ENCODE peak calls at places on chromosomes 5 and 9, in nine cellular contexts. One of them, this sample, is unnamed.

GRCh38 chr5:105963856-105964255 is 1706.9 kb downstream of the EFNA5 start:
- DNase-seq in activated naive CD4-positive, alpha-beta T cell treated with anti-CD3 and anti-CD28 coated beads for 36 hours: no peak
- DNase-seq in heart left ventricle: no peak
- DNase-seq in NCI-H524: no peak
- DNase-seq in amygdala: no peak
- DNase-seq in cardiac septum: no peak
- DNase-seq in neural progenitor cell: no peak
- DNase-seq in NCI-H1436: no peak
- DNase-seq in posterior cingulate gyrus: no peak
- DNase-seq in this sample: no peak

GRCh38 chr5:110853267-110853666 is 114.5 kb downstream of the SLC25A46 start:
- DNase-seq in heart left ventricle: no peak
- DNase-seq in NCI-H524: no peak
- DNase-seq in amygdala: no peak
- DNase-seq in cardiac septum: no peak
- DNase-seq in neural progenitor cell: no peak
- DNase-seq in posterior cingulate gyrus: no peak
- DNase-seq in NCI-H1436: no peak
- DNase-seq in activated naive CD4-positive, alpha-beta T cell treated with anti-CD3 and anti-CD28 coated beads for 36 hours: no peak
- DNase-seq in this sample: no peak

GRCh38 chr5:137575847-137576246 is 76.7 kb upstream of the SPOCK1 start:
- DNase-seq in heart left ventricle: no peak
- DNase-seq in cardiac septum: no peak
- DNase-seq in NCI-H1436: no peak
- DNase-seq in amygdala: no peak
- DNase-seq in posterior cingulate gyrus: no peak
- DNase-seq in NCI-H524: no peak
- DNase-seq in activated naive CD4-positive, alpha-beta T cell treated with anti-CD3 and anti-CD28 coated beads for 36 hours: no peak
- DNase-seq in neural progenitor cell: no peak
- DNase-seq in this sample: no peak

GRCh38 chr9:97761066-97761598 is 64.0 kb upstream of the XPA start:
- DNase-seq in NCI-H1436: no peak
- DNase-seq in cardiac septum: peak; percentile 35
- DNase-seq in heart left ventricle: no peak
- DNase-seq in amygdala: no peak
- DNase-seq in neural progenitor cell: no peak
- DNase-seq in activated naive CD4-positive, alpha-beta T cell treated with anti-CD3 and anti-CD28 coated beads for 36 hours: no peak
- DNase-seq in posterior cingulate gyrus: no peak
- DNase-seq in NCI-H524: no peak
- DNase-seq in this sample: no peak

GRCh38 chr5:145775893-145776444 is 59.2 kb downstream of the PRELID2 start:
- DNase-seq in neural progenitor cell: no peak
- DNase-seq in heart left ventricle: no peak
- DNase-seq in NCI-H1436: no peak
- DNase-seq in amygdala: no peak
- DNase-seq in activated naive CD4-positive, alpha-beta T cell treated with anti-CD3 and anti-CD28 coated beads for 36 hours: no peak
- DNase-seq in NCI-H524: no peak
- DNase-seq in cardiac septum: no peak
- DNase-seq in posterior cingulate gyrus: no peak
- DNase-seq in this sample: no peak

GRCh38 chr5:135458921-135459331 is 6.8 kb upstream of the TIFAB start:
- DNase-seq in NCI-H1436: no peak
- DNase-seq in activated naive CD4-positive, alpha-beta T cell treated with anti-CD3 and anti-CD28 coated beads for 36 hours: no peak
- DNase-seq in cardiac septum: no peak
- DNase-seq in NCI-H524: no peak
- DNase-seq in neural progenitor cell: no peak
- DNase-seq in amygdala: no peak
- DNase-seq in heart left ventricle: no peak
- DNase-seq in posterior cingulate gyrus: no peak
- DNase-seq in this sample: no peak

GRCh38 chr9:93911871-93912554 is 43.1 kb downstream of the BARX1 start:
- DNase-seq in heart left ventricle: peak; percentile 41
- DNase-seq in posterior cingulate gyrus: no peak
- DNase-seq in cardiac septum: no peak
- DNase-seq in NCI-H524: no peak
- DNase-seq in activated naive CD4-positive, alpha-beta T cell treated with anti-CD3 and anti-CD28 coated beads for 36 hours: no peak
- DNase-seq in amygdala: no peak
- DNase-seq in neural progenitor cell: no peak
- DNase-seq in NCI-H1436: peak; percentile 10
- DNase-seq in this sample: peak; percentile 64

GRCh38 chr9:5644522-5644921 is 15.6 kb downstream of the RIC1 start:
- DNase-seq in posterior cingulate gyrus: no peak
- DNase-seq in amygdala: no peak
- DNase-seq in NCI-H524: no peak
- DNase-seq in cardiac septum: no peak
- DNase-seq in neural progenitor cell: no peak
- DNase-seq in heart left ventricle: no peak
- DNase-seq in NCI-H1436: no peak
- DNase-seq in activated naive CD4-positive, alpha-beta T cell treated with anti-CD3 and anti-CD28 coated beads for 36 hours: no peak
- DNase-seq in this sample: no peak

GRCh38 chr5:157362982-157363381 is 97.0 kb upstream of the NIPAL4 start:
- DNase-seq in heart left ventricle: no peak
- DNase-seq in activated naive CD4-positive, alpha-beta T cell treated with anti-CD3 and anti-CD28 coated beads for 36 hours: no peak
- DNase-seq in NCI-H1436: no peak
- DNase-seq in amygdala: no peak
- DNase-seq in posterior cingulate gyrus: no peak
- DNase-seq in cardiac septum: no peak
- DNase-seq in NCI-H524: no peak
- DNase-seq in neural progenitor cell: no peak
- DNase-seq in this sample: no peak

GRCh38 chr5:6826756-6827155 is 113.5 kb downstream of the TENT4A start:
- DNase-seq in amygdala: no peak
- DNase-seq in cardiac septum: no peak
- DNase-seq in NCI-H1436: no peak
- DNase-seq in NCI-H524: no peak
- DNase-seq in posterior cingulate gyrus: no peak
- DNase-seq in heart left ventricle: no peak
- DNase-seq in neural progenitor cell: no peak
- DNase-seq in activated naive CD4-positive, alpha-beta T cell treated with anti-CD3 and anti-CD28 coated beads for 36 hours: no peak
- DNase-seq in this sample: no peak

GRCh38 chr5:177094224-177095087 is 7.7 kb downstream of the FGFR4 start:
- DNase-seq in neural progenitor cell: peak; percentile 49
- DNase-seq in cardiac septum: no peak
- DNase-seq in posterior cingulate gyrus: no peak
- DNase-seq in NCI-H1436: no peak
- DNase-seq in NCI-H524: no peak
- DNase-seq in activated naive CD4-positive, alpha-beta T cell treated with anti-CD3 and anti-CD28 coated beads for 36 hours: no peak
- DNase-seq in heart left ventricle: peak; percentile 85
- DNase-seq in amygdala: no peak
- DNase-seq in this sample: no peak

GRCh38 chr9:128877852-128878251 is 3.9 kb downstream of the KYAT1 start:
- DNase-seq in cardiac septum: no peak
- DNase-seq in neural progenitor cell: no peak
- DNase-seq in heart left ventricle: no peak
- DNase-seq in posterior cingulate gyrus: no peak
- DNase-seq in activated naive CD4-positive, alpha-beta T cell treated with anti-CD3 and anti-CD28 coated beads for 36 hours: no peak
- DNase-seq in NCI-H1436: no peak
- DNase-seq in NCI-H524: no peak
- DNase-seq in amygdala: no peak
- DNase-seq in this sample: no peak

GRCh38 chr5:156706631-156707030 is 143.5 kb upstream of the PPP1R2B start:
- DNase-seq in posterior cingulate gyrus: no peak
- DNase-seq in NCI-H1436: no peak
- DNase-seq in NCI-H524: no peak
- DNase-seq in heart left ventricle: no peak
- DNase-seq in cardiac septum: no peak
- DNase-seq in activated naive CD4-positive, alpha-beta T cell treated with anti-CD3 and anti-CD28 coated beads for 36 hours: no peak
- DNase-seq in amygdala: no peak
- DNase-seq in neural progenitor cell: no peak
- DNase-seq in this sample: no peak

GRCh38 chr9:14366071-14366470 is 52.1 kb upstream of the NFIB start:
- DNase-seq in heart left ventricle: peak; percentile 50
- DNase-seq in posterior cingulate gyrus: no peak
- DNase-seq in NCI-H524: no peak
- DNase-seq in amygdala: no peak
- DNase-seq in activated naive CD4-positive, alpha-beta T cell treated with anti-CD3 and anti-CD28 coated beads for 36 hours: no peak
- DNase-seq in neural progenitor cell: no peak
- DNase-seq in NCI-H1436: no peak
- DNase-seq in cardiac septum: no peak
- DNase-seq in this sample: no peak

GRCh38 chr5:180126716-180127681 is 55.4 kb upstream of the RNF130 start:
- DNase-seq in posterior cingulate gyrus: peak; percentile 50
- DNase-seq in activated naive CD4-positive, alpha-beta T cell treated with anti-CD3 and anti-CD28 coated beads for 36 hours: peak; percentile 38
- DNase-seq in neural progenitor cell: peak; percentile 59
- DNase-seq in amygdala: peak; percentile 51
- DNase-seq in NCI-H1436: no peak
- DNase-seq in cardiac septum: peak; percentile 75
- DNase-seq in NCI-H524: no peak
- DNase-seq in heart left ventricle: no peak
- DNase-seq in this sample: peak; percentile 80

GRCh38 chr9:132994410-132995120 is 16.1 kb downstream of the GFI1B start:
- DNase-seq in cardiac septum: no peak
- DNase-seq in activated naive CD4-positive, alpha-beta T cell treated with anti-CD3 and anti-CD28 coated beads for 36 hours: no peak
- DNase-seq in posterior cingulate gyrus: no peak
- DNase-seq in amygdala: no peak
- DNase-seq in neural progenitor cell: peak; percentile 45
- DNase-seq in NCI-H524: no peak
- DNase-seq in NCI-H1436: no peak
- DNase-seq in heart left ventricle: no peak
- DNase-seq in this sample: peak; percentile 76

GRCh38 chr9:8457050-8457449 is 657.5 kb upstream of the DMAC1 start:
- DNase-seq in NCI-H524: no peak
- DNase-seq in neural progenitor cell: no peak
- DNase-seq in activated naive CD4-positive, alpha-beta T cell treated with anti-CD3 and anti-CD28 coated beads for 36 hours: no peak
- DNase-seq in heart left ventricle: no peak
- DNase-seq in posterior cingulate gyrus: no peak
- DNase-seq in amygdala: no peak
- DNase-seq in cardiac septum: no peak
- DNase-seq in NCI-H1436: no peak
- DNase-seq in this sample: no peak

GRCh38 chr5:123287881-123288280 is 135.3 kb downstream of the CEP120 start:
- DNase-seq in activated naive CD4-positive, alpha-beta T cell treated with anti-CD3 and anti-CD28 coated beads for 36 hours: no peak
- DNase-seq in NCI-H1436: no peak
- DNase-seq in amygdala: no peak
- DNase-seq in posterior cingulate gyrus: no peak
- DNase-seq in neural progenitor cell: no peak
- DNase-seq in NCI-H524: no peak
- DNase-seq in heart left ventricle: no peak
- DNase-seq in cardiac septum: no peak
- DNase-seq in this sample: no peak

GRCh38 chr5:158155811-158156495 is 297.0 kb upstream of the CLINT1 start:
- DNase-seq in amygdala: no peak
- DNase-seq in posterior cingulate gyrus: no peak
- DNase-seq in neural progenitor cell: no peak
- DNase-seq in cardiac septum: no peak
- DNase-seq in NCI-H1436: no peak
- DNase-seq in NCI-H524: no peak
- DNase-seq in heart left ventricle: no peak
- DNase-seq in activated naive CD4-positive, alpha-beta T cell treated with anti-CD3 and anti-CD28 coated beads for 36 hours: no peak
- DNase-seq in this sample: no peak

GRCh38 chr9:19828586-19828985 is 39.7 kb upstream of the SLC24A2 start:
- DNase-seq in heart left ventricle: no peak
- DNase-seq in activated naive CD4-positive, alpha-beta T cell treated with anti-CD3 and anti-CD28 coated beads for 36 hours: no peak
- DNase-seq in NCI-H1436: no peak
- DNase-seq in NCI-H524: peak; percentile 96
- DNase-seq in amygdala: no peak
- DNase-seq in cardiac septum: no peak
- DNase-seq in posterior cingulate gyrus: no peak
- DNase-seq in neural progenitor cell: no peak
- DNase-seq in this sample: no peak

GRCh38 chr5:40666657-40667056 is 13.1 kb upstream of the PTGER4 start:
- DNase-seq in posterior cingulate gyrus: no peak
- DNase-seq in heart left ventricle: no peak
- DNase-seq in amygdala: no peak
- DNase-seq in NCI-H524: no peak
- DNase-seq in activated naive CD4-positive, alpha-beta T cell treated with anti-CD3 and anti-CD28 coated beads for 36 hours: no peak
- DNase-seq in cardiac septum: no peak
- DNase-seq in NCI-H1436: no peak
- DNase-seq in neural progenitor cell: no peak
- DNase-seq in this sample: no peak

This sample was measured in endodermal cell.